ENCODE peak calls at places on chromosome 7, in ten cellular contexts. One of them, this sample, is unnamed.

GRCh38 chr7:123748171-123748733 is 551 bp downstream of the WASL start:
- DNase-seq in nephron progenitor cell: peak
- DNase-seq in neuronal stem cell: peak
- DNase-seq in ovary: peak
- DNase-seq in osteocyte: peak
- DNase-seq in DMS153: no peak
- DNase-seq in T-helper 22 cell: peak
- DNase-seq in B cell: peak
- DNase-seq in NCI-H1092 treated with DMSO at 0.1 percent for 48 hours: peak
- DNase-seq in stimulated activated CD4-positive, alpha-beta T cell treated with anti-CD3 and anti-CD28 coated beads, Interleukin-15, amount 100 ng/mL, for 1 hour: peak
- DNase-seq in this sample: no peak

GRCh38 chr7:23184709-23185354 is 3.0 kb downstream of the NUP42 start:
- DNase-seq in nephron progenitor cell: no peak
- DNase-seq in neuronal stem cell: no peak
- DNase-seq in ovary: no peak
- DNase-seq in osteocyte: no peak
- DNase-seq in DMS153: no peak
- DNase-seq in T-helper 22 cell: no peak
- DNase-seq in B cell: no peak
- DNase-seq in NCI-H1092 treated with DMSO at 0.1 percent for 48 hours: peak
- DNase-seq in stimulated activated CD4-positive, alpha-beta T cell treated with anti-CD3 and anti-CD28 coated beads, Interleukin-15, amount 100 ng/mL, for 1 hour: no peak
- DNase-seq in this sample: no peak

GRCh38 chr7:85186083-85186520 is 754 bp downstream of the SEMA3D start:
- DNase-seq in nephron progenitor cell: peak
- DNase-seq in neuronal stem cell: peak
- DNase-seq in ovary: peak
- DNase-seq in osteocyte: peak
- DNase-seq in DMS153: no peak
- DNase-seq in T-helper 22 cell: no peak
- DNase-seq in B cell: peak
- DNase-seq in NCI-H1092 treated with DMSO at 0.1 percent for 48 hours: peak
- DNase-seq in stimulated activated CD4-positive, alpha-beta T cell treated with anti-CD3 and anti-CD28 coated beads, Interleukin-15, amount 100 ng/mL, for 1 hour: no peak
- DNase-seq in this sample: peak

GRCh38 chr7:39910108-39910869 is 39.8 kb upstream of the CDK13 start:
- DNase-seq in nephron progenitor cell: no peak
- DNase-seq in neuronal stem cell: no peak
- DNase-seq in ovary: no peak
- DNase-seq in osteocyte: peak
- DNase-seq in DMS153: no peak
- DNase-seq in T-helper 22 cell: no peak
- DNase-seq in B cell: no peak
- DNase-seq in NCI-H1092 treated with DMSO at 0.1 percent for 48 hours: no peak
- DNase-seq in stimulated activated CD4-positive, alpha-beta T cell treated with anti-CD3 and anti-CD28 coated beads, Interleukin-15, amount 100 ng/mL, for 1 hour: no peak
- DNase-seq in this sample: no peak

GRCh38 chr7:77702451-77703219 is 6.4 kb downstream of the RSBN1L start:
- DNase-seq in nephron progenitor cell: no peak
- DNase-seq in neuronal stem cell: no peak
- DNase-seq in ovary: no peak
- DNase-seq in osteocyte: no peak
- DNase-seq in DMS153: no peak
- DNase-seq in T-helper 22 cell: no peak
- DNase-seq in B cell: no peak
- DNase-seq in NCI-H1092 treated with DMSO at 0.1 percent for 48 hours: no peak
- DNase-seq in stimulated activated CD4-positive, alpha-beta T cell treated with anti-CD3 and anti-CD28 coated beads, Interleukin-15, amount 100 ng/mL, for 1 hour: no peak
- DNase-seq in this sample: no peak

GRCh38 chr7:124349443-124349842 is 316.6 kb upstream of the TMEM229A start:
- DNase-seq in nephron progenitor cell: no peak
- DNase-seq in neuronal stem cell: no peak
- DNase-seq in ovary: no peak
- DNase-seq in osteocyte: no peak
- DNase-seq in DMS153: no peak
- DNase-seq in T-helper 22 cell: no peak
- DNase-seq in B cell: no peak
- DNase-seq in NCI-H1092 treated with DMSO at 0.1 percent for 48 hours: no peak
- DNase-seq in stimulated activated CD4-positive, alpha-beta T cell treated with anti-CD3 and anti-CD28 coated beads, Interleukin-15, amount 100 ng/mL, for 1 hour: no peak
- DNase-seq in this sample: no peak

GRCh38 chr7:30169585-30169978 is 34.8 kb downstream of the MTURN start:
- DNase-seq in nephron progenitor cell: no peak
- DNase-seq in neuronal stem cell: no peak
- DNase-seq in ovary: no peak
- DNase-seq in osteocyte: no peak
- DNase-seq in DMS153: no peak
- DNase-seq in T-helper 22 cell: no peak
- DNase-seq in B cell: no peak
- DNase-seq in NCI-H1092 treated with DMSO at 0.1 percent for 48 hours: no peak
- DNase-seq in stimulated activated CD4-positive, alpha-beta T cell treated with anti-CD3 and anti-CD28 coated beads, Interleukin-15, amount 100 ng/mL, for 1 hour: no peak
- DNase-seq in this sample: no peak

GRCh38 chr7:1046722-1047679 is 2.7 kb downstream of the GPR146 start:
- DNase-seq in nephron progenitor cell: no peak
- DNase-seq in neuronal stem cell: no peak
- DNase-seq in ovary: no peak
- DNase-seq in osteocyte: no peak
- DNase-seq in DMS153: peak
- DNase-seq in T-helper 22 cell: peak
- DNase-seq in B cell: no peak
- DNase-seq in NCI-H1092 treated with DMSO at 0.1 percent for 48 hours: no peak
- DNase-seq in stimulated activated CD4-positive, alpha-beta T cell treated with anti-CD3 and anti-CD28 coated beads, Interleukin-15, amount 100 ng/mL, for 1 hour: no peak
- DNase-seq in this sample: no peak

GRCh38 chr7:151614019-151614418 is 94.3 kb upstream of the RHEB start:
- DNase-seq in nephron progenitor cell: no peak
- DNase-seq in neuronal stem cell: no peak
- DNase-seq in ovary: no peak
- DNase-seq in osteocyte: no peak
- DNase-seq in DMS153: no peak
- DNase-seq in T-helper 22 cell: no peak
- DNase-seq in B cell: no peak
- DNase-seq in NCI-H1092 treated with DMSO at 0.1 percent for 48 hours: no peak
- DNase-seq in stimulated activated CD4-positive, alpha-beta T cell treated with anti-CD3 and anti-CD28 coated beads, Interleukin-15, amount 100 ng/mL, for 1 hour: no peak
- DNase-seq in this sample: no peak

GRCh38 chr7:150567846-150568245 is 656 bp downstream of the GIMAP4 start:
- DNase-seq in nephron progenitor cell: no peak
- DNase-seq in neuronal stem cell: no peak
- DNase-seq in ovary: no peak
- DNase-seq in osteocyte: no peak
- DNase-seq in DMS153: no peak
- DNase-seq in T-helper 22 cell: no peak
- DNase-seq in B cell: no peak
- DNase-seq in NCI-H1092 treated with DMSO at 0.1 percent for 48 hours: no peak
- DNase-seq in stimulated activated CD4-positive, alpha-beta T cell treated with anti-CD3 and anti-CD28 coated beads, Interleukin-15, amount 100 ng/mL, for 1 hour: no peak
- DNase-seq in this sample: no peak

GRCh38 chr7:43531700-43532099 is 51.2 kb upstream of the STK17A start:
- DNase-seq in nephron progenitor cell: no peak
- DNase-seq in neuronal stem cell: no peak
- DNase-seq in ovary: no peak
- DNase-seq in osteocyte: no peak
- DNase-seq in DMS153: no peak
- DNase-seq in T-helper 22 cell: no peak
- DNase-seq in B cell: no peak
- DNase-seq in NCI-H1092 treated with DMSO at 0.1 percent for 48 hours: no peak
- DNase-seq in stimulated activated CD4-positive, alpha-beta T cell treated with anti-CD3 and anti-CD28 coated beads, Interleukin-15, amount 100 ng/mL, for 1 hour: no peak
- DNase-seq in this sample: no peak

GRCh38 chr7:43933902-43934560 is 7.8 kb downstream of the UBE2D4 start:
- DNase-seq in nephron progenitor cell: no peak
- DNase-seq in neuronal stem cell: no peak
- DNase-seq in ovary: no peak
- DNase-seq in osteocyte: no peak
- DNase-seq in DMS153: no peak
- DNase-seq in T-helper 22 cell: no peak
- DNase-seq in B cell: no peak
- DNase-seq in NCI-H1092 treated with DMSO at 0.1 percent for 48 hours: no peak
- DNase-seq in stimulated activated CD4-positive, alpha-beta T cell treated with anti-CD3 and anti-CD28 coated beads, Interleukin-15, amount 100 ng/mL, for 1 hour: no peak
- DNase-seq in this sample: no peak

GRCh38 chr7:47266131-47266706 is 315.7 kb downstream of the TNS3 start:
- DNase-seq in nephron progenitor cell: peak
- DNase-seq in neuronal stem cell: peak
- DNase-seq in ovary: peak
- DNase-seq in osteocyte: peak
- DNase-seq in DMS153: peak
- DNase-seq in T-helper 22 cell: no peak
- DNase-seq in B cell: peak
- DNase-seq in NCI-H1092 treated with DMSO at 0.1 percent for 48 hours: peak
- DNase-seq in stimulated activated CD4-positive, alpha-beta T cell treated with anti-CD3 and anti-CD28 coated beads, Interleukin-15, amount 100 ng/mL, for 1 hour: no peak
- DNase-seq in this sample: no peak

GRCh38 chr7:34087892-34088891 is 182.9 kb downstream of the BMPER start:
- DNase-seq in nephron progenitor cell: peak
- DNase-seq in neuronal stem cell: peak
- DNase-seq in ovary: no peak
- DNase-seq in osteocyte: no peak
- DNase-seq in DMS153: peak
- DNase-seq in T-helper 22 cell: no peak
- DNase-seq in B cell: no peak
- DNase-seq in NCI-H1092 treated with DMSO at 0.1 percent for 48 hours: peak
- DNase-seq in stimulated activated CD4-positive, alpha-beta T cell treated with anti-CD3 and anti-CD28 coated beads, Interleukin-15, amount 100 ng/mL, for 1 hour: no peak
- DNase-seq in this sample: no peak

GRCh38 chr7:93245525-93246432 is 13.6 kb downstream of the VPS50 start:
- DNase-seq in nephron progenitor cell: no peak
- DNase-seq in neuronal stem cell: peak
- DNase-seq in ovary: no peak
- DNase-seq in osteocyte: no peak
- DNase-seq in DMS153: no peak
- DNase-seq in T-helper 22 cell: no peak
- DNase-seq in B cell: peak
- DNase-seq in NCI-H1092 treated with DMSO at 0.1 percent for 48 hours: peak
- DNase-seq in stimulated activated CD4-positive, alpha-beta T cell treated with anti-CD3 and anti-CD28 coated beads, Interleukin-15, amount 100 ng/mL, for 1 hour: no peak
- DNase-seq in this sample: no peak

GRCh38 chr7:28684729-28685211 is 272.5 kb downstream of the CREB5 start:
- DNase-seq in nephron progenitor cell: peak
- DNase-seq in neuronal stem cell: no peak
- DNase-seq in ovary: no peak
- DNase-seq in osteocyte: no peak
- DNase-seq in DMS153: no peak
- DNase-seq in T-helper 22 cell: no peak
- DNase-seq in B cell: peak
- DNase-seq in NCI-H1092 treated with DMSO at 0.1 percent for 48 hours: no peak
- DNase-seq in stimulated activated CD4-positive, alpha-beta T cell treated with anti-CD3 and anti-CD28 coated beads, Interleukin-15, amount 100 ng/mL, for 1 hour: no peak
- DNase-seq in this sample: no peak

GRCh38 chr7:4959881-4960280 is 894 bp upstream of the MMD2 start:
- DNase-seq in nephron progenitor cell: no peak
- DNase-seq in neuronal stem cell: no peak
- DNase-seq in ovary: no peak
- DNase-seq in osteocyte: no peak
- DNase-seq in DMS153: no peak
- DNase-seq in T-helper 22 cell: no peak
- DNase-seq in B cell: peak
- DNase-seq in NCI-H1092 treated with DMSO at 0.1 percent for 48 hours: no peak
- DNase-seq in stimulated activated CD4-positive, alpha-beta T cell treated with anti-CD3 and anti-CD28 coated beads, Interleukin-15, amount 100 ng/mL, for 1 hour: no peak
- DNase-seq in this sample: no peak

GRCh38 chr7:50655490-50655889 is 90.3 kb upstream of the DDC start:
- DNase-seq in nephron progenitor cell: no peak
- DNase-seq in neuronal stem cell: no peak
- DNase-seq in ovary: no peak
- DNase-seq in osteocyte: no peak
- DNase-seq in DMS153: no peak
- DNase-seq in T-helper 22 cell: no peak
- DNase-seq in B cell: no peak
- DNase-seq in NCI-H1092 treated with DMSO at 0.1 percent for 48 hours: no peak
- DNase-seq in stimulated activated CD4-positive, alpha-beta T cell treated with anti-CD3 and anti-CD28 coated beads, Interleukin-15, amount 100 ng/mL, for 1 hour: no peak
- DNase-seq in this sample: no peak

This sample was measured in omental fat pad.